ENCODE peak calls at places on chromosomes 4 and X, in ten cellular contexts. One of them, this sample, is unnamed.

GRCh38 chr4:13783800-13784411 is 156.4 kb upstream of the BOD1L1 start:
- DNase-seq in A549: no peak
- DNase-seq in suprapubic skin: no peak
- DNase-seq in iPS DF 6.9: no peak
- DNase-seq in right atrium auricular region: no peak
- DNase-seq in adipocyte: no peak
- DNase-seq in fibroblast of lung: no peak
- DNase-seq in transverse colon: no peak
- DNase-seq in left ventricle myocardium inferior: no peak
- DNase-seq in left lung: no peak
- DNase-seq in this sample: no peak

GRCh38 chr4:25588211-25588610 is 67.4 kb upstream of the SLC34A2 start:
- DNase-seq in A549: no peak
- DNase-seq in suprapubic skin: no peak
- DNase-seq in iPS DF 6.9: no peak
- DNase-seq in right atrium auricular region: no peak
- DNase-seq in adipocyte: no peak
- DNase-seq in fibroblast of lung: no peak
- DNase-seq in transverse colon: no peak
- DNase-seq in left ventricle myocardium inferior: no peak
- DNase-seq in left lung: no peak
- DNase-seq in this sample: no peak

GRCh38 chrX:123339201-123339905 is 155.3 kb downstream of the GRIA3 start:
- DNase-seq in A549: no peak
- DNase-seq in suprapubic skin: no peak
- DNase-seq in iPS DF 6.9: no peak
- DNase-seq in right atrium auricular region: no peak
- DNase-seq in adipocyte: peak; percentile 45
- DNase-seq in fibroblast of lung: no peak
- DNase-seq in transverse colon: no peak
- DNase-seq in left ventricle myocardium inferior: no peak
- DNase-seq in left lung: no peak
- DNase-seq in this sample: no peak

GRCh38 chrX:151830911-151831310 is 81.8 kb upstream of the MAGEA4 start:
- DNase-seq in A549: no peak
- DNase-seq in suprapubic skin: no peak
- DNase-seq in iPS DF 6.9: no peak
- DNase-seq in right atrium auricular region: peak; percentile 7
- DNase-seq in adipocyte: no peak
- DNase-seq in fibroblast of lung: no peak
- DNase-seq in transverse colon: no peak
- DNase-seq in left ventricle myocardium inferior: no peak
- DNase-seq in left lung: no peak
- DNase-seq in this sample: no peak

GRCh38 chrX:20271186-20271585 is 4.5 kb upstream of the RPS6KA3 start:
- DNase-seq in A549: no peak
- DNase-seq in suprapubic skin: no peak
- DNase-seq in iPS DF 6.9: no peak
- DNase-seq in right atrium auricular region: no peak
- DNase-seq in adipocyte: no peak
- DNase-seq in fibroblast of lung: no peak
- DNase-seq in transverse colon: no peak
- DNase-seq in left ventricle myocardium inferior: no peak
- DNase-seq in left lung: no peak
- DNase-seq in this sample: no peak

GRCh38 chrX:13283968-13284914 is 35.6 kb downstream of the ATXN3L start:
- DNase-seq in A549: no peak
- DNase-seq in suprapubic skin: no peak
- DNase-seq in iPS DF 6.9: no peak
- DNase-seq in right atrium auricular region: no peak
- DNase-seq in adipocyte: peak; percentile 73
- DNase-seq in fibroblast of lung: no peak
- DNase-seq in transverse colon: no peak
- DNase-seq in left ventricle myocardium inferior: no peak
- DNase-seq in left lung: no peak
- DNase-seq in this sample: peak; percentile 77

GRCh38 chr4:2082627-2083026 is 23.5 kb downstream of the NAT8L start:
- DNase-seq in A549: no peak
- DNase-seq in suprapubic skin: no peak
- DNase-seq in iPS DF 6.9: no peak
- DNase-seq in right atrium auricular region: no peak
- DNase-seq in adipocyte: no peak
- DNase-seq in fibroblast of lung: no peak
- DNase-seq in transverse colon: no peak
- DNase-seq in left ventricle myocardium inferior: no peak
- DNase-seq in left lung: no peak
- DNase-seq in this sample: no peak

GRCh38 chr4:140706276-140706625 is 49.9 kb downstream of the TBC1D9 start:
- DNase-seq in A549: no peak
- DNase-seq in suprapubic skin: no peak
- DNase-seq in iPS DF 6.9: no peak
- DNase-seq in right atrium auricular region: no peak
- DNase-seq in adipocyte: no peak
- DNase-seq in fibroblast of lung: no peak
- DNase-seq in transverse colon: no peak
- DNase-seq in left ventricle myocardium inferior: no peak
- DNase-seq in left lung: no peak
- DNase-seq in this sample: no peak

GRCh38 chrX:129646721-129647587 is 7.8 kb downstream of the APLN start:
- DNase-seq in A549: no peak
- DNase-seq in suprapubic skin: no peak
- DNase-seq in iPS DF 6.9: no peak
- DNase-seq in right atrium auricular region: peak; percentile 38
- DNase-seq in adipocyte: no peak
- DNase-seq in fibroblast of lung: no peak
- DNase-seq in transverse colon: no peak
- DNase-seq in left ventricle myocardium inferior: no peak
- DNase-seq in left lung: no peak
- DNase-seq in this sample: no peak

GRCh38 chr4:78951862-78952472 is 12.7 kb upstream of the PAQR3 start:
- DNase-seq in A549: peak; percentile 13
- DNase-seq in suprapubic skin: no peak
- DNase-seq in iPS DF 6.9: no peak
- DNase-seq in right atrium auricular region: no peak
- DNase-seq in adipocyte: peak; percentile 80
- DNase-seq in fibroblast of lung: peak; percentile 60
- DNase-seq in transverse colon: no peak
- DNase-seq in left ventricle myocardium inferior: no peak
- DNase-seq in left lung: no peak
- DNase-seq in this sample: peak; percentile 55

GRCh38 chr4:53019485-53020382 is 157.6 kb downstream of the RASL11B start:
- DNase-seq in A549: peak; percentile 18
- DNase-seq in suprapubic skin: no peak
- DNase-seq in iPS DF 6.9: no peak
- DNase-seq in right atrium auricular region: no peak
- DNase-seq in adipocyte: peak; percentile 58
- DNase-seq in fibroblast of lung: peak; percentile 69
- DNase-seq in transverse colon: no peak
- DNase-seq in left ventricle myocardium inferior: no peak
- DNase-seq in left lung: no peak
- DNase-seq in this sample: no peak

GRCh38 chr4:176875441-176875930 is 82.8 kb upstream of the VEGFC start:
- DNase-seq in A549: no peak
- DNase-seq in suprapubic skin: no peak
- DNase-seq in iPS DF 6.9: no peak
- DNase-seq in right atrium auricular region: no peak
- DNase-seq in adipocyte: no peak
- DNase-seq in fibroblast of lung: no peak
- DNase-seq in transverse colon: no peak
- DNase-seq in left ventricle myocardium inferior: no peak
- DNase-seq in left lung: no peak
- DNase-seq in this sample: no peak

GRCh38 chr4:33537527-33537926 is 2706.8 kb downstream of the ARAP2 start:
- DNase-seq in A549: no peak
- DNase-seq in suprapubic skin: no peak
- DNase-seq in iPS DF 6.9: no peak
- DNase-seq in right atrium auricular region: no peak
- DNase-seq in adipocyte: no peak
- DNase-seq in fibroblast of lung: no peak
- DNase-seq in transverse colon: no peak
- DNase-seq in left ventricle myocardium inferior: no peak
- DNase-seq in left lung: no peak
- DNase-seq in this sample: no peak

GRCh38 chrX:101265869-101266428 is 25.2 kb downstream of the TAF7L start:
- DNase-seq in A549: no peak
- DNase-seq in suprapubic skin: no peak
- DNase-seq in iPS DF 6.9: no peak
- DNase-seq in right atrium auricular region: no peak
- DNase-seq in adipocyte: peak; percentile 11
- DNase-seq in fibroblast of lung: peak; percentile 65
- DNase-seq in transverse colon: no peak
- DNase-seq in left ventricle myocardium inferior: no peak
- DNase-seq in left lung: no peak
- DNase-seq in this sample: no peak

GRCh38 chr4:171644430-171645057 is 168.7 kb upstream of the GALNTL6 start:
- DNase-seq in A549: no peak
- DNase-seq in suprapubic skin: no peak
- DNase-seq in iPS DF 6.9: no peak
- DNase-seq in right atrium auricular region: no peak
- DNase-seq in adipocyte: no peak
- DNase-seq in fibroblast of lung: no peak
- DNase-seq in transverse colon: no peak
- DNase-seq in left ventricle myocardium inferior: no peak
- DNase-seq in left lung: no peak
- DNase-seq in this sample: no peak

GRCh38 chrX:6175914-6176313 is 52.8 kb downstream of the NLGN4X start:
- DNase-seq in A549: no peak
- DNase-seq in suprapubic skin: no peak
- DNase-seq in iPS DF 6.9: no peak
- DNase-seq in right atrium auricular region: no peak
- DNase-seq in adipocyte: no peak
- DNase-seq in fibroblast of lung: no peak
- DNase-seq in transverse colon: no peak
- DNase-seq in left ventricle myocardium inferior: no peak
- DNase-seq in left lung: no peak
- DNase-seq in this sample: no peak
- H3K4me1 ChIP-seq in A549: no peaks in the 10 kb centered on the region
- H3K4me1 ChIP-seq in suprapubic skin: no peaks in the 10 kb centered on the region
- H3K4me1 ChIP-seq in iPS DF 6.9: no peaks in the 10 kb centered on the region
- H3K4me1 ChIP-seq in right atrium auricular region: no peaks in the 10 kb centered on the region
- H3K4me1 ChIP-seq in adipocyte: no peaks in the 10 kb centered on the region
- H3K4me1 ChIP-seq in fibroblast of lung: no peaks in the 10 kb centered on the region
- H3K4me1 ChIP-seq in transverse colon: no peaks in the 10 kb centered on the region
- H3K4me1 ChIP-seq in left ventricle myocardium inferior: no peaks in the 10 kb centered on the region
- H3K4me1 ChIP-seq in left lung: no peaks in the 10 kb centered on the region
- H3K4me1 ChIP-seq in this sample: no peaks in the 10 kb centered on the region

DNA sequence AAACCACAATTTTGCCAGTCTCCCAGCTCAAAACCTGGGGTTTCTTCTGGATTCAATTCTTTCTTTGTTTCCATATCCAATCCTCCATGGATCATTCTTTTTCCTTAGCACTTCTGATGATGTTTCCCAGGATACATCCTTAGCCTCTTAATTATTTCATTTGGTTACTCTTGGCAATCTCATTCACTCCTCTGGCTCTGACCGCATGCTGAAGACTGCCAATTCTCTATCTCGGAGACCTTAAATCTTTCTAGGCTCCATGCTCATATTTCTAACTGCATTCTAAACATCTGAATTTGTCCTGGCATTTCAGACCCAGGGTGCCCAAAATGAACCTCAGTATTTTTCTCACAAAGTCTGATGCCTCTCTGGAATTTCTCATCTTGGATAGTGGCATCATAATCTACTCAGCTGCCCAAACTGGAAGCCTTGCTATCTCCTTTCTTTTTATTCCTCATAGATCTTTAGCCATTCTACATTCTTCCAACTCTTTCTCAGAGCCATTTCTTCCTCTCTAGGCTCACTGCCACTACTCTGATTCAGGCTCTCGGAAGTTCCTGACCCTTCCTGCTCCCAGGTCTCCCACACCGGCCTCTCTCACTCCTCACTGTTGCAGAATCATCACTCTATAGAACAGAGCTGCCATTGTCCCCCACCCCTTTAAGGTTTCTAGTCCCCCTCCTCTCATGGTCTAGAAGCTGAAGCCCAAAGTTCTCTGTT is 290.2 kb downstream of the CAMK2D start:
- DNase-seq in A549: no peak
- DNase-seq in suprapubic skin: no peak
- DNase-seq in iPS DF 6.9: no peak
- DNase-seq in right atrium auricular region: no peak
- DNase-seq in adipocyte: no peak
- DNase-seq in fibroblast of lung: no peak
- DNase-seq in transverse colon: no peak
- DNase-seq in left ventricle myocardium inferior: no peak
- DNase-seq in left lung: no peak
- DNase-seq in this sample: no peak
- H3K4me1 ChIP-seq in A549: peaks cover 36% of the 10 kb centered on the region
- H3K4me1 ChIP-seq in suprapubic skin: peaks cover 27% of the 10 kb centered on the region
- H3K4me1 ChIP-seq in iPS DF 6.9: peaks cover 1% of the 10 kb centered on the region
- H3K4me1 ChIP-seq in right atrium auricular region: no peaks in the 10 kb centered on the region
- H3K4me1 ChIP-seq in adipocyte: peaks cover 93% of the 10 kb centered on the region
- H3K4me1 ChIP-seq in fibroblast of lung: peaks cover 24% of the 10 kb centered on the region
- H3K4me1 ChIP-seq in transverse colon: peaks cover 16% of the 10 kb centered on the region
- H3K4me1 ChIP-seq in left ventricle myocardium inferior: peaks cover 84% of the 10 kb centered on the region
- H3K4me1 ChIP-seq in left lung: no peaks in the 10 kb centered on the region
- H3K4me1 ChIP-seq in this sample: peaks cover 18% of the 10 kb centered on the region

DNA sequence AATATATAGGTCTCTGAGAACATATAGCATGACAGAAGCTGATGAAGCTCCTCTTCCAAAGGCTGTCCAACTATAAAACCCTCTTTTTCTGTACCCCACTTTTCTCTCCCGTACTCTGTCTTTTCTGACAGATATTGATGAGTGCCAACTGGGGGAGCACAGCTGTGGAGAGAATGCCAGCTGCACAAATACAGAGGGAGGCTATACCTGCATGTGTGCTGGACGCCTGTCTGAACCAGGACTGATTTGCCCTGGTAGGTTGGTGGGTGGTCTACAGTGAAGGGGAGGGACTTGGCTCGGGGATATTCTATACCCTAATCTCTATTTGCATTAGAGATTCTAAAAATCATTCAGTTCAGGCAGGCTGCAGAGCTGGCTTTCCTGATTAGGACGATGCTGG is 80.4 kb downstream of the EGF start:
- DNase-seq in A549: no peak
- DNase-seq in suprapubic skin: no peak
- DNase-seq in iPS DF 6.9: no peak
- DNase-seq in right atrium auricular region: no peak
- DNase-seq in adipocyte: no peak
- DNase-seq in fibroblast of lung: no peak
- DNase-seq in transverse colon: no peak
- DNase-seq in left ventricle myocardium inferior: no peak
- DNase-seq in left lung: no peak
- DNase-seq in this sample: no peak
- H3K4me1 ChIP-seq in A549: peaks cover 8% of the 10 kb centered on the region
- H3K4me1 ChIP-seq in suprapubic skin: peaks cover 11% of the 10 kb centered on the region
- H3K4me1 ChIP-seq in iPS DF 6.9: no peaks in the 10 kb centered on the region
- H3K4me1 ChIP-seq in right atrium auricular region: no peaks in the 10 kb centered on the region
- H3K4me1 ChIP-seq in adipocyte: no peaks in the 10 kb centered on the region
- H3K4me1 ChIP-seq in fibroblast of lung: no peaks in the 10 kb centered on the region
- H3K4me1 ChIP-seq in transverse colon: no peaks in the 10 kb centered on the region
- H3K4me1 ChIP-seq in left ventricle myocardium inferior: peaks cover 3% of the 10 kb centered on the region
- H3K4me1 ChIP-seq in left lung: no peaks in the 10 kb centered on the region
- H3K4me1 ChIP-seq in this sample: no peaks in the 10 kb centered on the region

DNA sequence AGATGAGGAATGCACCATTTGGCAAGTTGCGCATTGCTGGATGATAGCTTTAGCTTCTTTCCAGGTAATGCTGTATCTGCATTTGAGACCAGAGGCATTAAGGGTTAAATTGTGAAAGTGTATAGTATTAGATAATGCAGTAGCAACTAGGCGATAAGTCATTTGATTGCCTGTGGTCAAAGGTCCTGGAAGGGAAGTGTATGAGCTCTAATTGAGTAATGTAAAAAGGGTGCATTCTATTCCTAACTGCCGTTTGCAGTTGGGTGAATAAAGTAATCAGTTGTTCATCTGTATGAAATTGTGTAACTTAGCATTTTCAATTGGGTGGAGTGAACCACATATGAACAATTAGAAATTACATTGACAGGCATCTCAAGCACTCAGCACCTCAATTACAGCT is 54.5 kb upstream of the WDR1 start:
- DNase-seq in A549: no peak
- DNase-seq in suprapubic skin: no peak
- DNase-seq in iPS DF 6.9: no peak
- DNase-seq in right atrium auricular region: no peak
- DNase-seq in adipocyte: no peak
- DNase-seq in fibroblast of lung: no peak
- DNase-seq in transverse colon: no peak
- DNase-seq in left ventricle myocardium inferior: no peak
- DNase-seq in left lung: no peak
- DNase-seq in this sample: no peak
- H3K4me1 ChIP-seq in A549: no peaks in the 10 kb centered on the region
- H3K4me1 ChIP-seq in suprapubic skin: peaks cover 31% of the 10 kb centered on the region
- H3K4me1 ChIP-seq in iPS DF 6.9: no peaks in the 10 kb centered on the region
- H3K4me1 ChIP-seq in right atrium auricular region: no peaks in the 10 kb centered on the region
- H3K4me1 ChIP-seq in adipocyte: peaks cover 60% of the 10 kb centered on the region
- H3K4me1 ChIP-seq in fibroblast of lung: no peaks in the 10 kb centered on the region
- H3K4me1 ChIP-seq in transverse colon: peaks cover 3% of the 10 kb centered on the region
- H3K4me1 ChIP-seq in left ventricle myocardium inferior: peaks cover 47% of the 10 kb centered on the region
- H3K4me1 ChIP-seq in left lung: no peaks in the 10 kb centered on the region
- H3K4me1 ChIP-seq in this sample: no peaks in the 10 kb centered on the region